ENCODE peak calls at places on chromosomes 4 and X, in nine cellular contexts. One of them, this sample, is unnamed. For H3K4me1, the result is how much of the 10 kb centered on the place peaks cover.

GRCh38 chrX:108359811-108360602 is 78.2 kb downstream of the COL4A6 start:
- DNase-seq in sigmoid colon: no peak
- DNase-seq in thyroid gland: no peak
- DNase-seq in PC-3: no peak
- DNase-seq in colonic mucosa: no peak
- DNase-seq in cardiac muscle cell: peak
- DNase-seq in SK-N-SH: no peak
- DNase-seq in uterus: no peak
- DNase-seq in mucosa of descending colon: no peak
- DNase-seq in this sample: no peak

GRCh38 chr4:145218251-145218650 is 37.9 kb upstream of the OTUD4 start:
- DNase-seq in mucosa of descending colon: no peak
- DNase-seq in thyroid gland: no peak
- DNase-seq in PC-3: no peak
- DNase-seq in SK-N-SH: no peak
- DNase-seq in sigmoid colon: peak
- DNase-seq in colonic mucosa: no peak
- DNase-seq in cardiac muscle cell: peak
- DNase-seq in uterus: no peak
- DNase-seq in this sample: no peak

GRCh38 chr4:17301869-17302268 is 210.0 kb downstream of the QDPR start:
- DNase-seq in sigmoid colon: no peak
- DNase-seq in uterus: no peak
- DNase-seq in SK-N-SH: no peak
- DNase-seq in cardiac muscle cell: no peak
- DNase-seq in mucosa of descending colon: no peak
- DNase-seq in thyroid gland: no peak
- DNase-seq in colonic mucosa: no peak
- DNase-seq in PC-3: no peak
- DNase-seq in this sample: no peak

GRCh38 chr4:89868999-89869589 is 25.6 kb upstream of the MMRN1 start:
- DNase-seq in cardiac muscle cell: peak
- DNase-seq in SK-N-SH: no peak
- DNase-seq in colonic mucosa: no peak
- DNase-seq in sigmoid colon: no peak
- DNase-seq in thyroid gland: no peak
- DNase-seq in PC-3: peak
- DNase-seq in mucosa of descending colon: no peak
- DNase-seq in uterus: no peak
- DNase-seq in this sample: no peak

GRCh38 chr4:101807351-101807750 is 16.8 kb downstream of the BANK1 start:
- DNase-seq in thyroid gland: peak
- DNase-seq in PC-3: no peak
- DNase-seq in mucosa of descending colon: no peak
- DNase-seq in colonic mucosa: no peak
- DNase-seq in SK-N-SH: no peak
- DNase-seq in sigmoid colon: no peak
- DNase-seq in uterus: no peak
- DNase-seq in cardiac muscle cell: no peak
- DNase-seq in this sample: no peak

GRCh38 chrX:331772-332495 is 13.3 kb upstream of the GTPBP6 start:
- DNase-seq in colonic mucosa: no peak
- DNase-seq in PC-3: no peak
- DNase-seq in cardiac muscle cell: no peak
- DNase-seq in mucosa of descending colon: peak
- DNase-seq in uterus: no peak
- DNase-seq in SK-N-SH: no peak
- DNase-seq in thyroid gland: no peak
- DNase-seq in sigmoid colon: no peak
- DNase-seq in this sample: no peak

GRCh38 chrX:108072746-108073145 is 18.6 kb downstream of the PSMD10 start:
- DNase-seq in SK-N-SH: no peak
- DNase-seq in thyroid gland: no peak
- DNase-seq in sigmoid colon: no peak
- DNase-seq in colonic mucosa: no peak
- DNase-seq in PC-3: peak
- DNase-seq in cardiac muscle cell: no peak
- DNase-seq in mucosa of descending colon: no peak
- DNase-seq in uterus: no peak
- DNase-seq in this sample: no peak

GRCh38 chr4:42906906-42907774 is 14.6 kb downstream of the GRXCR1 start:
- DNase-seq in SK-N-SH: no peak
- DNase-seq in PC-3: peak
- DNase-seq in thyroid gland: no peak
- DNase-seq in colonic mucosa: no peak
- DNase-seq in cardiac muscle cell: no peak
- DNase-seq in uterus: no peak
- DNase-seq in sigmoid colon: no peak
- DNase-seq in mucosa of descending colon: no peak
- DNase-seq in this sample: peak

GRCh38 chr4:123937612-123938011 is 541.0 kb downstream of the SPRY1 start:
- DNase-seq in PC-3: no peak
- DNase-seq in sigmoid colon: no peak
- DNase-seq in mucosa of descending colon: no peak
- DNase-seq in thyroid gland: no peak
- DNase-seq in cardiac muscle cell: peak
- DNase-seq in colonic mucosa: no peak
- DNase-seq in uterus: no peak
- DNase-seq in SK-N-SH: peak
- DNase-seq in this sample: no peak

GRCh38 chr4:10151182-10151581 is 34.6 kb upstream of the WDR1 start:
- DNase-seq in sigmoid colon: no peak
- DNase-seq in mucosa of descending colon: no peak
- DNase-seq in uterus: no peak
- DNase-seq in thyroid gland: peak
- DNase-seq in cardiac muscle cell: no peak
- DNase-seq in SK-N-SH: no peak
- DNase-seq in PC-3: no peak
- DNase-seq in colonic mucosa: no peak
- DNase-seq in this sample: no peak

GRCh38 chr4:37839426-37839825 is 12.9 kb downstream of the PGM2 start:
- DNase-seq in uterus: no peak
- DNase-seq in mucosa of descending colon: no peak
- DNase-seq in cardiac muscle cell: no peak
- DNase-seq in PC-3: no peak
- DNase-seq in SK-N-SH: no peak
- DNase-seq in thyroid gland: no peak
- DNase-seq in colonic mucosa: no peak
- DNase-seq in sigmoid colon: no peak
- DNase-seq in this sample: no peak

GRCh38 chr4:97493815-97494518 is 649.3 kb downstream of the STPG2 start:
- DNase-seq in SK-N-SH: no peak
- DNase-seq in cardiac muscle cell: no peak
- DNase-seq in mucosa of descending colon: no peak
- DNase-seq in thyroid gland: no peak
- DNase-seq in colonic mucosa: no peak
- DNase-seq in sigmoid colon: no peak
- DNase-seq in PC-3: peak
- DNase-seq in uterus: no peak
- DNase-seq in this sample: no peak

GRCh38 chrX:66015152-66015827 is 24.6 kb downstream of the VSIG4 start:
- DNase-seq in PC-3: no peak
- DNase-seq in sigmoid colon: no peak
- DNase-seq in cardiac muscle cell: peak
- DNase-seq in colonic mucosa: no peak
- DNase-seq in SK-N-SH: no peak
- DNase-seq in thyroid gland: no peak
- DNase-seq in mucosa of descending colon: peak
- DNase-seq in uterus: no peak
- DNase-seq in this sample: no peak

GRCh38 chr4:10727140-10727880 is 42.7 kb upstream of the CLNK start:
- DNase-seq in thyroid gland: peak
- DNase-seq in uterus: no peak
- DNase-seq in sigmoid colon: no peak
- DNase-seq in cardiac muscle cell: no peak
- DNase-seq in colonic mucosa: no peak
- DNase-seq in PC-3: no peak
- DNase-seq in SK-N-SH: no peak
- DNase-seq in mucosa of descending colon: no peak
- DNase-seq in this sample: no peak

GRCh38 chr4:104044369-104044768 is 324.6 kb upstream of the TACR3 start:
- DNase-seq in uterus: no peak
- DNase-seq in cardiac muscle cell: no peak
- DNase-seq in colonic mucosa: no peak
- DNase-seq in PC-3: no peak
- DNase-seq in sigmoid colon: no peak
- DNase-seq in mucosa of descending colon: no peak
- DNase-seq in thyroid gland: no peak
- DNase-seq in SK-N-SH: no peak
- DNase-seq in this sample: no peak

GRCh38 chr4:31458813-31459212 is 738.6 kb downstream of the PCDH7 start:
- DNase-seq in colonic mucosa: no peak
- DNase-seq in sigmoid colon: no peak
- DNase-seq in SK-N-SH: no peak
- DNase-seq in cardiac muscle cell: peak
- DNase-seq in mucosa of descending colon: no peak
- DNase-seq in PC-3: no peak
- DNase-seq in thyroid gland: peak
- DNase-seq in uterus: no peak
- DNase-seq in this sample: no peak

GRCh38 chr4:95288552-95288951 is 260.2 kb downstream of the UNC5C start:
- DNase-seq in thyroid gland: no peak
- DNase-seq in uterus: no peak
- DNase-seq in sigmoid colon: no peak
- DNase-seq in mucosa of descending colon: no peak
- DNase-seq in cardiac muscle cell: no peak
- DNase-seq in PC-3: no peak
- DNase-seq in SK-N-SH: no peak
- DNase-seq in colonic mucosa: no peak
- DNase-seq in this sample: no peak

GRCh38 chr4:53674891-53675290 is 83.6 kb upstream of the LNX1 start:
- DNase-seq in colonic mucosa: no peak
- DNase-seq in thyroid gland: no peak
- DNase-seq in mucosa of descending colon: no peak
- DNase-seq in sigmoid colon: no peak
- DNase-seq in cardiac muscle cell: no peak
- DNase-seq in SK-N-SH: no peak
- DNase-seq in uterus: no peak
- DNase-seq in PC-3: no peak
- DNase-seq in this sample: peak

GRCh38 chr4:169658196-169658595 is 37.8 kb downstream of the CLCN3 start:
- DNase-seq in mucosa of descending colon: no peak
- DNase-seq in thyroid gland: no peak
- DNase-seq in uterus: no peak
- DNase-seq in SK-N-SH: no peak
- DNase-seq in cardiac muscle cell: no peak
- DNase-seq in PC-3: peak
- DNase-seq in colonic mucosa: no peak
- DNase-seq in sigmoid colon: no peak
- DNase-seq in this sample: no peak

GRCh38 chr4:87005369-87005689 is 70.5 kb downstream of the AFF1 start:
- DNase-seq in colonic mucosa: no peak
- DNase-seq in sigmoid colon: no peak
- DNase-seq in uterus: no peak
- DNase-seq in PC-3: no peak
- DNase-seq in mucosa of descending colon: no peak
- DNase-seq in cardiac muscle cell: no peak
- DNase-seq in SK-N-SH: no peak
- DNase-seq in thyroid gland: no peak
- DNase-seq in this sample: no peak

GRCh38 chr4:87007345-87008181 is 72.8 kb downstream of the AFF1 start:
- DNase-seq in sigmoid colon: peak
- DNase-seq in SK-N-SH: peak
- DNase-seq in mucosa of descending colon: peak
- DNase-seq in uterus: peak
- DNase-seq in cardiac muscle cell: peak
- DNase-seq in colonic mucosa: peak
- DNase-seq in thyroid gland: peak
- DNase-seq in PC-3: peak
- DNase-seq in this sample: peak

GRCh38 chr4:87009095-87009648 is 74.4 kb downstream of the AFF1 start:
- DNase-seq in colonic mucosa: peak
- DNase-seq in thyroid gland: no peak
- DNase-seq in mucosa of descending colon: no peak
- DNase-seq in cardiac muscle cell: no peak
- DNase-seq in SK-N-SH: no peak
- DNase-seq in uterus: no peak
- DNase-seq in sigmoid colon: no peak
- DNase-seq in PC-3: no peak
- DNase-seq in this sample: no peak

GRCh38 chr4:87005690-87006461 is 71.1 kb downstream of the AFF1 start:
- DNase-seq in mucosa of descending colon: no peak
- DNase-seq in uterus: no peak
- DNase-seq in thyroid gland: no peak
- DNase-seq in SK-N-SH: peak
- DNase-seq in colonic mucosa: peak
- DNase-seq in sigmoid colon: no peak
- DNase-seq in PC-3: peak
- DNase-seq in cardiac muscle cell: no peak
- DNase-seq in this sample: no peak

GRCh38 chr4:87006531-87007344 is 71.9 kb downstream of the AFF1 start:
- DNase-seq in thyroid gland: peak
- DNase-seq in mucosa of descending colon: peak
- DNase-seq in sigmoid colon: peak
- DNase-seq in cardiac muscle cell: peak
- DNase-seq in PC-3: peak
- DNase-seq in SK-N-SH: peak
- DNase-seq in colonic mucosa: peak
- DNase-seq in uterus: peak
- DNase-seq in this sample: peak
- TF ChIP-seq CTCF in thyroid gland: peak
- TF ChIP-seq CTCF in mucosa of descending colon: peak
- TF ChIP-seq CTCF in sigmoid colon: no peak
- TF ChIP-seq CTCF in cardiac muscle cell: peak
- TF ChIP-seq CTCF in PC-3: no peak
- TF ChIP-seq CTCF in SK-N-SH: peak
- TF ChIP-seq CTCF in colonic mucosa: peak
- TF ChIP-seq CTCF in uterus: peak
- TF ChIP-seq CTCF in this sample: peak

GRCh38 chr4:2929469-2929868 is 33.7 kb downstream of the NOP14 start:
- DNase-seq in SK-N-SH: no peak
- DNase-seq in thyroid gland: no peak
- DNase-seq in cardiac muscle cell: no peak
- DNase-seq in PC-3: no peak
- DNase-seq in mucosa of descending colon: peak
- DNase-seq in uterus: peak
- DNase-seq in colonic mucosa: no peak
- DNase-seq in sigmoid colon: no peak
- DNase-seq in this sample: no peak
- H3K4me1 ChIP-seq in SK-N-SH: under half
- H3K4me1 ChIP-seq in thyroid gland: half or more
- H3K4me1 ChIP-seq in cardiac muscle cell: under half
- H3K4me1 ChIP-seq in PC-3: under half
- H3K4me1 ChIP-seq in mucosa of descending colon: under half
- H3K4me1 ChIP-seq in uterus: under half
- H3K4me1 ChIP-seq in colonic mucosa: under half
- H3K4me1 ChIP-seq in sigmoid colon: under half
- H3K4me1 ChIP-seq in this sample: under half

GRCh38 chr4:87306056-87306455 is 16.6 kb downstream of the HSD17B13 start:
- DNase-seq in thyroid gland: no peak
- DNase-seq in mucosa of descending colon: no peak
- DNase-seq in colonic mucosa: no peak
- DNase-seq in uterus: no peak
- DNase-seq in SK-N-SH: no peak
- DNase-seq in sigmoid colon: no peak
- DNase-seq in PC-3: no peak
- DNase-seq in cardiac muscle cell: no peak
- DNase-seq in this sample: no peak
- H3K4me3 ChIP-seq in thyroid gland: no peak
- H3K4me3 ChIP-seq in mucosa of descending colon: no peak
- H3K4me3 ChIP-seq in colonic mucosa: no peak
- H3K4me3 ChIP-seq in uterus: no peak
- H3K4me3 ChIP-seq in SK-N-SH: no peak
- H3K4me3 ChIP-seq in sigmoid colon: no peak
- H3K4me3 ChIP-seq in PC-3: peak
- H3K4me3 ChIP-seq in cardiac muscle cell: no peak
- H3K4me3 ChIP-seq in this sample: no peak

GRCh38 chrX:80812176-80812575 is 2.5 kb upstream of the BRWD3 start:
- DNase-seq in mucosa of descending colon: no peak
- DNase-seq in colonic mucosa: peak
- DNase-seq in sigmoid colon: no peak
- DNase-seq in uterus: no peak
- DNase-seq in SK-N-SH: peak
- DNase-seq in PC-3: peak
- DNase-seq in cardiac muscle cell: peak
- DNase-seq in thyroid gland: peak
- DNase-seq in this sample: peak
- TF ChIP-seq CTCF in mucosa of descending colon: no peak
- TF ChIP-seq CTCF in colonic mucosa: no peak
- TF ChIP-seq CTCF in sigmoid colon: no peak
- TF ChIP-seq CTCF in uterus: no peak
- TF ChIP-seq CTCF in SK-N-SH: peak
- TF ChIP-seq CTCF in PC-3: no peak
- TF ChIP-seq CTCF in cardiac muscle cell: peak
- TF ChIP-seq CTCF in thyroid gland: no peak
- TF ChIP-seq CTCF in this sample: peak

This sample was measured in BE2C.